ENCODE peak calls at places on chromosomes 4 and X, in eight cellular contexts. F is mesenchymal stem cell, Q is psoas muscle, K is GM23248, G is K562, L is SJCRH30, Z is fibroblast of lung, B is breast epithelium. M is an unnamed sample.

GRCh38 chrX:39966186-39966585 is 131.6 kb downstream of the BCOR start:
- DNase-seq in L (peak; percentile 10), B (no peak), G (no peak), F (no peak), Z (no peak), Q (no peak), K (no peak), M (no peak)

GRCh38 chrX:103215768-103216085 is 819 bp downstream of the BEX4 start:
- DNase-seq in Q (no peak), B (no peak), Z (no peak), G (peak; percentile 28), K (no peak), F (peak; percentile 16), L (peak; percentile 51), M (peak; percentile 20)

GRCh38 chr4:159398236-159398638 is 295.4 kb downstream of the RAPGEF2 start:
- DNase-seq in F (peak; percentile 76), B (no peak), K (peak; percentile 22), Q (no peak), L (no peak), G (no peak), Z (peak; percentile 68), M (no peak)

GRCh38 chr4:142656178-142656577 is 189.9 kb downstream of the INPP4B start:
- DNase-seq in B (no peak), G (no peak), Z (peak; percentile 33), L (peak; percentile 31), K (peak; percentile 27), Q (peak; percentile 23), F (peak; percentile 42), M (no peak)

GRCh38 chr4:4575284-4576211 is 33.7 kb upstream of the STX18 start:
- DNase-seq in B (no peak), Z (peak; percentile 55), L (no peak), G (peak; percentile 79), K (peak; percentile 82), Q (peak; percentile 74), F (peak; percentile 72), M (peak; percentile 54)

GRCh38 chrX:93420090-93420489 is 253.3 kb downstream of the NAP1L3 start:
- DNase-seq in L (no peak), K (no peak), Q (no peak), F (no peak), Z (no peak), G (no peak), B (no peak), M (peak; percentile 2)

GRCh38 chr4:121246698-121247097 is 82.6 kb upstream of the TNIP3 start:
- DNase-seq in F (no peak), L (no peak), K (no peak), B (no peak), G (no peak), Z (no peak), Q (no peak), M (no peak)

GRCh38 chr4:129602447-129602846 is 506.5 kb downstream of the C4orf33 start:
- DNase-seq in F (no peak), G (no peak), Q (no peak), Z (no peak), B (no peak), K (no peak), L (no peak), M (no peak)

GRCh38 chr4:38160487-38161207 is 200.4 kb downstream of the PTTG2 start:
- DNase-seq in B (no peak), L (peak; percentile 55), F (peak; percentile 99), G (no peak), Z (peak; percentile 95), K (peak; percentile 98), Q (no peak), M (peak; percentile 38)

GRCh38 chr4:112766422-112766821 is 129.5 kb downstream of the LARP7 start:
- DNase-seq in G (no peak), F (peak; percentile 40), L (peak; percentile 64), K (peak; percentile 75), B (no peak), Q (no peak), Z (peak; percentile 20), M (no peak)

GRCh38 chr4:7335363-7336066 is 99.2 kb downstream of the PSAPL1 start:
- DNase-seq in K (peak; percentile 60), Q (peak; percentile 80), B (no peak), L (peak; percentile 84), G (peak; percentile 72), F (peak; percentile 13), Z (no peak), M (peak; percentile 40)

GRCh38 chrX:9141496-9141895 is 107.6 kb upstream of the FAM9B start:
- DNase-seq in F (peak; percentile 17), L (no peak), G (no peak), B (no peak), K (peak; percentile 80), Z (peak; percentile 79), Q (no peak), M (no peak)

GRCh38 chr4:106615407-106615945 is 246.9 kb upstream of the GIMD1 start:
- DNase-seq in Q (no peak), B (no peak), L (no peak), K (no peak), G (no peak), F (peak; percentile 50), Z (peak; percentile 3), M (no peak)

GRCh38 chr4:141350122-141350904 is 129.6 kb downstream of the ZNF330 start:
- DNase-seq in Q (no peak), B (no peak), F (peak; percentile 86), K (peak; percentile 88), L (peak; percentile 93), Z (peak; percentile 90), G (no peak), M (peak; percentile 80)

GRCh38 chrX:45557390-45557789 is 356.7 kb upstream of the DIPK2B start:
- DNase-seq in G (no peak), Z (no peak), F (peak; percentile 0), Q (no peak), B (no peak), K (peak; percentile 0), L (peak; percentile 0), M (no peak)

DNA sequence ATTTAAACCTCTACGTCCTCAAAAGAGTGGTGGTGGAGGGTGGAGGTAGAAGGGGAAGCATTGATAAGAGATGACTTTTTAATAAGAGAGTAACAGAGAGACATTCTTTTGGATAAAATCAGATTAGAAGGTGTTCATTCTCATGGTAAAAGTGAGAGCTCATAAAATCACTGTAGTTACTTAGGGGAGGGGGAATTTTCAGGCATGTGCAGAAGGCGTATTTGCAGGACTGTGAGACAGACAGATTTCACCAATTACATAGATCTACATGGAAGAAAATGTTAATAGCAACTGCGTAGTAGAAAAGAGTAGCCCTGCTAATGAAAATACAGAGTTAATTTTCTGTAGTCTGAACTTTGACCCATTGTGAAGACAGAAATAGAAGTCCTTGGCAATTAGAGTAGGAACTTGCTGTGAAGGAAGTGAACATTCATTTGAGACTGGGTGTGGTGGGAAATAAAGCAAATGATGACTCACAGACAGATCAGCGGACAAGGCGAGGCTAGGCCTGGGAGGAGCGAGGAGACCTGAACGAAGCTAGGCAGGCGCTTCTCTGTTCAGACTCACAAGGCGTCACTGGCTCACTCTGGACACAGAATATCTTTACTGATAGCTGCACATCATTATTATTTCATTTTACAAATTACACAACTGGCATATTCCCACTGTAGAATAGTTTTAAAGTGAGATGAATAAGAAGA is 57.2 kb upstream of the FAM9C start:
- DNase-seq in F (peak; percentile 89), K (peak; percentile 90), B (peak; percentile 58), Z (peak; percentile 91), G (peak; percentile 73), Q (peak; percentile 71), L (peak; percentile 28), M (peak; percentile 61)
- H3K27ac ChIP-seq in F (no peak overlapping the region), K (peak overlapping the region; percentile 34), B (peak overlapping the region; percentile 48), Z (no peak overlapping the region), G (peak overlapping the region; percentile 38), Q (peak overlapping the region; percentile 46), L (no peak overlapping the region), M (peak overlapping the region; percentile 9)

GRCh38 chr4:76584235-76585152 is 149.5 kb downstream of the SHROOM3 start:
- DNase-seq in Z (peak; percentile 67), Q (no peak), B (no peak), G (no peak), L (no peak), F (peak; percentile 96), K (no peak), M (no peak)
- H3K27ac ChIP-seq in Z (no peak overlapping the region), Q (no peak overlapping the region), B (no peak overlapping the region), G (no peak overlapping the region), L (peak overlapping the region; percentile 50), F (peak overlapping the region; percentile 84), K (no peak overlapping the region), M (no peak overlapping the region)

GRCh38 chrX:1581132-1581531 is 10.3 kb upstream of the AKAP17A start:
- DNase-seq in G (peak; percentile 68), Q (no peak), K (peak; percentile 48), L (peak; percentile 87), B (no peak), Z (no peak), F (peak; percentile 40), M (peak; percentile 45)

GRCh38 chrX:1576201-1577101 is 15.0 kb upstream of the AKAP17A start:
- DNase-seq in K (no peak), L (no peak), Z (no peak), F (no peak), G (no peak), B (no peak), Q (no peak), M (no peak)

GRCh38 chrX:1578511-1579173 is 12.8 kb upstream of the AKAP17A start:
- DNase-seq in F (no peak), Q (no peak), K (no peak), L (no peak), G (no peak), B (no peak), Z (no peak), M (no peak)

GRCh38 chrX:1582686-1583437 is 8.5 kb upstream of the AKAP17A start:
- DNase-seq in F (peak; percentile 76), K (peak; percentile 25), Q (no peak), B (no peak), Z (peak; percentile 25), L (peak; percentile 14), G (peak; percentile 17), M (no peak)

DNA sequence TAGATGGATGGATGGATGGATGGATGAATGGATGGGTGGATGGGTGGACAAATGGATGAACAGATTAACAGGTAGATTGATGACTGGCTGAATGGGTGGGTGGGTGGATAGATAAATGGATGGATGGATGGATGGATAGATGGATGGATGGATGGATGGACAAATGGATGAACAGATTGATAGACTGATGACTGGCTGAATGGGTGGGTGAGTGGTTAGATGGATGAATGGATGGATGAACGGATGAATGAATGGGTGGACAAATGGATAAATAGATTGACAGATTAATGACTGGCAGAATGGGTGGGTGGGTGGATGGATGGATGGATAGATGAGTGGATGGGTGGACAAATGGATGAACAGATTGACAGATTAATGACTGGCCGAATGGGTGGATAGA is 13.6 kb upstream of the AKAP17A start:
- DNase-seq in Q (no peak), L (no peak), F (no peak), B (no peak), K (no peak), Z (no peak), G (no peak), M (no peak)
- H3K27ac ChIP-seq in Q (no peak overlapping the region), L (no peak overlapping the region), F (no peak overlapping the region), B (no peak overlapping the region), K (no peak overlapping the region), Z (no peak overlapping the region), G (no peak overlapping the region), M (no peak overlapping the region)

DNA sequence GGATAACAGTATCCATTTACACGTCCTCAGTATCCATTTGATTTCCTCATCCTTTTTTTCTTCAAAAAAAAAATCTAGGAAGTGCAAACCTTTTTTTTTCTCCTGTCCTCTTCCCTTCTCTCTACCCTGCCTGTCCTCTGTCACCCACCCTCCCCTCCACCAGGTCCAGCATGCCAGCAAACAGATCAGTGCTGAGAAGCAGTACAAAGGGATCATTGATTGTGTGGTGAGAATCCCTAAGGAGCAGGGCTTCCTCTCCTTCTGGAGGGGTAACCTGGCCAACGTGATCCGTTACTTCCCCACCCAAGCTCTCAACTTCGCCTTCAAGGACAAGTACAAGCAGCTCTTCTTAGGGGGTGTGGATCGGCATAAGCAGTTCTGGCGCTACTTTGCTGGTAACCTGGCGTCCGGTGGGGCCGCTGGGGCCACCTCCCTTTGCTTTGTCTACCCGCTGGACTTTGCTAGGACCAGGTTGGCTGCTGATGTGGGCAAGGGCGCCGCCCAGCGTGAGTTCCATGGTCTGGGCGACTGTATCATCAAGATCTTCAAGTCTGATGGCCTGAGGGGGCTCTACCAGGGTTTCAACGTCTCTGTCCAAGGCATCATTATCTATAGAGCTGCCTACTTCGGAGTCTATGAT is 1.7 kb downstream of the SLC25A4 start:
- DNase-seq in F (no peak), B (no peak), G (no peak), Z (no peak), Q (peak; percentile 62), L (no peak), K (no peak), M (no peak)
- H3K27ac ChIP-seq in F (no peak overlapping the region), B (peak overlapping the region; percentile 89), G (no peak overlapping the region), Z (no peak overlapping the region), Q (peak overlapping the region; percentile 91), L (no peak overlapping the region), K (no peak overlapping the region), M (no peak overlapping the region)